ENCODE peak calls at places on chromosomes 13 and 19, in eight cellular contexts. G is GM06990, E is spleen, A is suprapubic skin, K is Peyer's patch, N is tibial nerve, T is heart right ventricle, Y is kidney epithelial cell. C is an unnamed sample.
A peak's percentile ranks its signal among the peaks of the same experiment; 100 is the strongest.

GRCh38 chr19:29813665-29814064 is 1.9 kb downstream of the CCNE1 start:
- DNase-seq in N (no peak), Y (no peak), A (no peak), G (no peak), K (no peak), T (no peak), E (peak; percentile 51), C (no peak)

GRCh38 chr19:56969726-56970125 is 129.2 kb upstream of the PEG3 start:
- DNase-seq in K (no peak), T (no peak), E (no peak), G (no peak), A (no peak), Y (no peak), N (no peak), C (no peak)

GRCh38 chr13:103466761-103467160 is 400.5 kb upstream of the SLC10A2 start:
- DNase-seq in Y (no peak), N (no peak), K (no peak), E (no peak), A (no peak), T (no peak), G (no peak), C (no peak)

GRCh38 chr13:39789451-39789850 is 134.0 kb downstream of the COG6 start:
- DNase-seq in T (no peak), E (no peak), K (no peak), N (no peak), Y (no peak), A (no peak), G (no peak), C (no peak)

GRCh38 chr19:12995596-12996541 is 594 bp downstream of the NFIX start:
- DNase-seq in Y (no peak), G (no peak), K (no peak), A (no peak), E (peak; percentile 74), T (peak; percentile 61), N (no peak), C (peak; percentile 72)

GRCh38 chr13:67238277-67238859 is 8.2 kb upstream of the PCDH9 start:
- DNase-seq in T (no peak), G (no peak), Y (no peak), A (no peak), E (no peak), N (no peak), K (no peak), C (no peak)

GRCh38 chr19:12095111-12095790 is 30.7 kb downstream of the ZNF844 start:
- DNase-seq in K (no peak), G (no peak), Y (no peak), E (no peak), T (no peak), N (no peak), A (no peak), C (no peak)

GRCh38 chr13:30730526-30730925 is 4.8 kb upstream of the ALOX5AP start:
- DNase-seq in K (no peak), E (no peak), N (no peak), Y (no peak), A (no peak), G (no peak), T (no peak), C (no peak)

GRCh38 chr13:102779426-102780159 is 6.0 kb upstream of the TEX30 start:
- DNase-seq in N (no peak), A (no peak), K (no peak), G (peak; percentile 17), T (no peak), E (no peak), Y (no peak), C (no peak)

GRCh38 chr13:52850396-52851152 is 2.1 kb upstream of the PCDH8 start:
- DNase-seq in A (no peak), N (peak; percentile 47), E (peak; percentile 84), T (peak; percentile 70), Y (no peak), G (peak; percentile 75), K (peak; percentile 62), C (peak; percentile 73)

DNA sequence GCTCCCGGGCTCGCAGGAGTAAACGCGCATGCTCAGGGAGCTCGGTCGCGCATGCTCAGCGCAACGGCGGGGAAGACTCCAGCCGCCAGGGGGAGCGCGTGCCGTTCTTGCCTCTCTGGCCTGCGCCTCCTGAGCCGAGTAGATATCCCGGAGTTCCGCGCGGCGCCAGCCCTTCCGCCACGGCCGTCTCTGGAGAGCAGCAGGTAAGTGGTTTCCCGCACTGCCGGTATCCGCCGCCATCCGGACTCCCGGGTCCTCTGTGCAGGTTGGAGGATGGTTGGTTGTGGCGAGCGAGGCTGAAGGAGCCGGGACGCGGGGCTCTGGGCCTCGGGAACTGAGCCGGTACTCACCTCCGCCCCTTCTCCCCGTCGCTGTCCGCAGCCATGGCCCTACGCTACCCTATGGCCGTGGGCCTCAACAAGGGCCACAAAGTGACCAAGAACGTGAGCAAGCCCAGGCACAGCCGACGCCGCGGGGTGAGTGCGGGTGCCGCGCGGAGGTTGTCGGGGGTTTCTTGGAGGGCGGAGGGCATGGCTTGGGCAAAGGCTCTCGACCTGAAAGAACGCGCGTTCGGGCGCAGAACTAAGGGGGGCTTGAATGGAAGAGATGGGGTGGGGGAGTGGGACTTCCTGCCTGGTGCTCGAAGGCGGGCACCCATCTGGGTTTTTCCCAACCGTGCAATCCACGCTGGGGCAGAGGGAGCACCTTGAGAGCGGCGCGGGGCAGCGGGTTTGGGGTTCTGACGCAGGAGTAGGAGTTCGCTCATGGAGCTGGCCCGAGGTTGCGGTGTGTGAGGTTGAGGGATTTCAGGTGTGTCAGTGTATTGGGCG is at the start of gene RPL36:
- DNase-seq in T (peak; percentile 97), K (peak; percentile 99), N (peak; percentile 97), A (peak; percentile 99), G (peak; percentile 98), Y (peak; percentile 71), E (peak; percentile 100), C (peak; percentile 99)
- H3K36me3 ChIP-seq in T (peaks cover 24% of the 10 kb centered on the region), K (no peaks in the 10 kb centered on the region), N (peaks cover 16% of the 10 kb centered on the region), A (peaks cover 37% of the 10 kb centered on the region), G (peaks cover 39% of the 10 kb centered on the region), Y (peaks cover 4% of the 10 kb centered on the region), E (peaks cover under 1% of the 10 kb centered on the region), C (peaks cover 36% of the 10 kb centered on the region)

GRCh38 chr19:55213547-55213946 is 4.2 kb upstream of the PTPRH start:
- DNase-seq in T (no peak), Y (no peak), G (no peak), E (no peak), A (no peak), N (no peak), K (no peak), C (no peak)

GRCh38 chr19:55212447-55212846 is 3.1 kb upstream of the PTPRH start:
- DNase-seq in E (no peak), A (no peak), T (no peak), G (no peak), K (peak; percentile 80), N (no peak), Y (no peak), C (no peak)

GRCh38 chr19:55220525-55220924 is 8.0 kb downstream of the TMEM86B start:
- DNase-seq in Y (no peak), T (no peak), A (no peak), N (no peak), E (no peak), K (no peak), G (no peak), C (no peak)

GRCh38 chr19:55216461-55217198 is 7.3 kb upstream of the PTPRH start:
- DNase-seq in E (peak; percentile 86), T (peak; percentile 85), K (peak; percentile 91), A (no peak), N (peak; percentile 43), G (peak; percentile 43), Y (peak; percentile 99), C (peak; percentile 25)
- TF ChIP-seq CTCF in E (no peak), T (no peak), K (peak; percentile 21), A (no peak), N (no peak), G (no peak), Y (no peak), C (no peak)

GRCh38 chr19:10009269-10009665 is 1.0 kb downstream of the COL5A3 start:
- DNase-seq in Y (no peak), G (no peak), N (peak; percentile 44), E (no peak), T (peak; percentile 84), K (peak; percentile 60), A (no peak), C (no peak)

GRCh38 chr19:10009714-10010224 is 535 bp downstream of the COL5A3 start:
- DNase-seq in A (no peak), T (no peak), E (no peak), K (no peak), Y (no peak), G (no peak), N (no peak), C (no peak)

GRCh38 chr19:10010247-10010691 is at the start of gene COL5A3:
- DNase-seq in T (peak; percentile 69), A (no peak), N (peak; percentile 43), Y (no peak), E (no peak), G (no peak), K (peak; percentile 58), C (no peak)

GRCh38 chr19:10011974-10012373 is 1.3 kb upstream of the RDH8 start:
- DNase-seq in T (no peak), K (no peak), G (no peak), E (no peak), N (no peak), A (no peak), Y (no peak), C (no peak)

DNA sequence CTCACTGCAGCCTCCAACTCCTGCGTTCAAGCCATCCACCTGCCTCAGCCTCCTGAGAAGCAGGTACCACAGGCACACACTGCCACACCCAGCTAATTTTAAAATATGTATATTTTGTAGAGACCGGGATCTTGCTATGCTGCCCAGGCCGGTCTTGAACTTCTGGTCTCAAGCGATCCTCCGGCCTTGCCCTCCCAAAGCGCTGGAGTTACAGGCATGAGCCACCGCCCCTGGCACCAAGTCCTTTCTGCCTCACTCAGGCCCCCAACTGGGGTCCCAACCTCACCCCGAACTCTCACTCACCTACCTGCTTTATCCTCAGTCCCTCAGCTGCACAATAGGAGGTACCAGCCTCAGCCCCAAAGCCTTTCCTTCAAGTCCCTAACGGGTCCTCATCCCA is 635 bp upstream of the COL5A3 start:
- DNase-seq in G (no peak), E (no peak), N (no peak), A (no peak), T (no peak), Y (no peak), K (no peak), C (no peak)
- H3K27me3 ChIP-seq in G (peaks cover 5% of the 10 kb centered on the region), E (peaks cover 25% of the 10 kb centered on the region), N (no peaks in the 10 kb centered on the region), A (peaks cover 10% of the 10 kb centered on the region), T (peaks cover 70% of the 10 kb centered on the region), Y (peaks cover 28% of the 10 kb centered on the region), K (no peaks in the 10 kb centered on the region), C (no peaks in the 10 kb centered on the region)

GRCh38 chr19:40666803-40667438 is 23.5 kb downstream of the NUMBL start:
- DNase-seq in G (no peak), A (no peak), N (no peak), Y (no peak), E (peak; percentile 56), T (no peak), K (no peak), C (no peak)

GRCh38 chr19:40671404-40671803 is 19.0 kb downstream of the NUMBL start:
- DNase-seq in G (no peak), Y (no peak), N (no peak), K (no peak), A (no peak), E (peak; percentile 22), T (peak; percentile 42), C (no peak)

GRCh38 chr19:40663712-40664692 is 26.4 kb downstream of the NUMBL start:
- DNase-seq in T (no peak), N (no peak), E (peak; percentile 70), K (no peak), Y (no peak), A (no peak), G (no peak), C (no peak)

GRCh38 chr19:40668991-40669614 is 21.3 kb downstream of the NUMBL start:
- DNase-seq in K (no peak), T (no peak), N (no peak), G (no peak), A (no peak), E (no peak), Y (no peak), C (no peak)

GRCh38 chr19:40667602-40668001 is 22.8 kb downstream of the NUMBL start:
- DNase-seq in Y (no peak), T (no peak), K (no peak), A (no peak), N (no peak), E (peak; percentile 57), G (no peak), C (no peak)
- H3K36me3 ChIP-seq in Y (peaks cover 4% of the 10 kb centered on the region), T (no peaks in the 10 kb centered on the region), K (no peaks in the 10 kb centered on the region), A (peaks cover 55% of the 10 kb centered on the region), N (no peaks in the 10 kb centered on the region), E (no peaks in the 10 kb centered on the region), G (no peaks in the 10 kb centered on the region), C (peaks cover 51% of the 10 kb centered on the region)